ENCODE peak calls at places on chromosomes 16 and 17, in five cellular contexts. One of them, this sample, is unnamed. For H3K27me3, the result is how much of the 10 kb centered on the place peaks cover.

GRCh38 chr16:56972403-56972802 is 10.7 kb downstream of the CETP start:
- DNase-seq in left ventricle myocardium inferior: no peak
- DNase-seq in psoas muscle: peak
- DNase-seq in IMR-90: no peak
- DNase-seq in AG04450: no peak
- DNase-seq in this sample: no peak

GRCh38 chr16:24917891-24918290 is 72.1 kb downstream of the SLC5A11 start:
- DNase-seq in left ventricle myocardium inferior: no peak
- DNase-seq in psoas muscle: no peak
- DNase-seq in IMR-90: no peak
- DNase-seq in AG04450: no peak
- DNase-seq in this sample: no peak

GRCh38 chr16:228151-228855 is 946 bp downstream of the LUC7L start:
- DNase-seq in left ventricle myocardium inferior: no peak
- DNase-seq in psoas muscle: no peak
- DNase-seq in IMR-90: peak
- DNase-seq in AG04450: no peak
- DNase-seq in this sample: no peak

GRCh38 chr17:58005728-58006562 is 1.1 kb downstream of the SRSF1 start:
- DNase-seq in left ventricle myocardium inferior: no peak
- DNase-seq in psoas muscle: no peak
- DNase-seq in IMR-90: no peak
- DNase-seq in AG04450: no peak
- DNase-seq in this sample: no peak

GRCh38 chr17:68248199-68248825 is 469 bp downstream of the AMZ2 start:
- DNase-seq in left ventricle myocardium inferior: no peak
- DNase-seq in psoas muscle: no peak
- DNase-seq in IMR-90: peak
- DNase-seq in AG04450: no peak
- DNase-seq in this sample: no peak

GRCh38 chr17:38582069-38582468 is 23.7 kb downstream of the SRCIN1 start:
- DNase-seq in left ventricle myocardium inferior: no peak
- DNase-seq in psoas muscle: no peak
- DNase-seq in IMR-90: no peak
- DNase-seq in AG04450: no peak
- DNase-seq in this sample: no peak

GRCh38 chr17:75315541-75316243 is 26.5 kb upstream of the SLC25A19 start:
- DNase-seq in left ventricle myocardium inferior: no peak
- DNase-seq in psoas muscle: no peak
- DNase-seq in IMR-90: peak
- DNase-seq in AG04450: no peak
- DNase-seq in this sample: no peak

GRCh38 chr16:2207872-2208271 is 2.6 kb downstream of the MLST8 start:
- DNase-seq in left ventricle myocardium inferior: no peak
- DNase-seq in psoas muscle: no peak
- DNase-seq in IMR-90: no peak
- DNase-seq in AG04450: no peak
- DNase-seq in this sample: no peak

GRCh38 chr17:57641761-57642160 is 103.3 kb downstream of the CCDC182 start:
- DNase-seq in left ventricle myocardium inferior: no peak
- DNase-seq in psoas muscle: no peak
- DNase-seq in IMR-90: no peak
- DNase-seq in AG04450: no peak
- DNase-seq in this sample: no peak

GRCh38 chr16:33059206-33059605 is 134.8 kb upstream of the TP53TG3C start:
- DNase-seq in left ventricle myocardium inferior: no peak
- DNase-seq in psoas muscle: peak
- DNase-seq in IMR-90: no peak
- DNase-seq in AG04450: no peak
- DNase-seq in this sample: no peak

GRCh38 chr17:7838291-7839075 is 4.5 kb downstream of the KDM6B start:
- DNase-seq in left ventricle myocardium inferior: no peak
- DNase-seq in psoas muscle: peak
- DNase-seq in IMR-90: peak
- DNase-seq in AG04450: no peak
- DNase-seq in this sample: no peak

GRCh38 chr17:64692187-64692586 is 30.1 kb upstream of the SMURF2 start:
- DNase-seq in left ventricle myocardium inferior: no peak
- DNase-seq in psoas muscle: no peak
- DNase-seq in IMR-90: peak
- DNase-seq in AG04450: no peak
- DNase-seq in this sample: no peak

GRCh38 chr16:8859913-8860881 is 8.6 kb downstream of the CARHSP1 start:
- DNase-seq in left ventricle myocardium inferior: peak
- DNase-seq in psoas muscle: peak
- DNase-seq in IMR-90: peak
- DNase-seq in AG04450: no peak
- DNase-seq in this sample: no peak

GRCh38 chr17:80864751-80865150 is 126.9 kb upstream of the CHMP6 start:
- DNase-seq in left ventricle myocardium inferior: no peak
- DNase-seq in psoas muscle: no peak
- DNase-seq in IMR-90: no peak
- DNase-seq in AG04450: no peak
- DNase-seq in this sample: no peak

GRCh38 chr17:19398301-19399181 is 11.6 kb upstream of the MFAP4 start:
- DNase-seq in left ventricle myocardium inferior: peak
- DNase-seq in psoas muscle: peak
- DNase-seq in IMR-90: no peak
- DNase-seq in AG04450: no peak
- DNase-seq in this sample: no peak

GRCh38 chr17:62626719-62627218 is 701 bp upstream of the MRC2 start:
- DNase-seq in left ventricle myocardium inferior: peak
- DNase-seq in psoas muscle: peak
- DNase-seq in IMR-90: peak
- DNase-seq in AG04450: peak
- DNase-seq in this sample: no peak

GRCh38 chr17:42512733-42513251 is 23.2 kb upstream of the NAGLU start:
- DNase-seq in left ventricle myocardium inferior: no peak
- DNase-seq in psoas muscle: no peak
- DNase-seq in IMR-90: peak
- DNase-seq in AG04450: no peak
- DNase-seq in this sample: no peak

GRCh38 chr16:81519298-81520150 is 74.9 kb downstream of the CMIP start:
- DNase-seq in left ventricle myocardium inferior: no peak
- DNase-seq in psoas muscle: peak
- DNase-seq in IMR-90: no peak
- DNase-seq in AG04450: no peak
- DNase-seq in this sample: no peak

GRCh38 chr17:20721151-20721550 is 141.6 kb downstream of the CDRT15L2 start:
- DNase-seq in left ventricle myocardium inferior: no peak
- DNase-seq in psoas muscle: no peak
- DNase-seq in IMR-90: no peak
- DNase-seq in AG04450: no peak
- DNase-seq in this sample: no peak

GRCh38 chr17:72362466-72363335 is 241.9 kb downstream of the SOX9 start:
- DNase-seq in left ventricle myocardium inferior: no peak
- DNase-seq in psoas muscle: no peak
- DNase-seq in IMR-90: peak
- DNase-seq in AG04450: no peak
- DNase-seq in this sample: no peak

GRCh38 chr17:2688351-2689342 is 22.9 kb downstream of the CLUH start:
- DNase-seq in left ventricle myocardium inferior: peak
- DNase-seq in psoas muscle: peak
- DNase-seq in IMR-90: no peak
- DNase-seq in AG04450: no peak
- DNase-seq in this sample: no peak

GRCh38 chr16:89588413-89589109 is 13.0 kb downstream of the CPNE7 start:
- DNase-seq in left ventricle myocardium inferior: no peak
- DNase-seq in psoas muscle: no peak
- DNase-seq in IMR-90: no peak
- DNase-seq in AG04450: no peak
- DNase-seq in this sample: no peak

GRCh38 chr17:62778990-62779681 is 29.0 kb downstream of the MARCHF10 start:
- DNase-seq in left ventricle myocardium inferior: no peak
- DNase-seq in psoas muscle: no peak
- DNase-seq in IMR-90: peak
- DNase-seq in AG04450: peak
- DNase-seq in this sample: peak

GRCh38 chr16:68274441-68274840 is 10.1 kb downstream of the SLC7A6 start:
- DNase-seq in left ventricle myocardium inferior: no peak
- DNase-seq in psoas muscle: no peak
- DNase-seq in IMR-90: no peak
- DNase-seq in AG04450: no peak
- DNase-seq in this sample: no peak

GRCh38 chr17:79825580-79825921 is 13.7 kb downstream of the CBX4 start:
- DNase-seq in left ventricle myocardium inferior: no peak
- DNase-seq in psoas muscle: no peak
- DNase-seq in IMR-90: no peak
- DNase-seq in AG04450: no peak
- DNase-seq in this sample: no peak
- H3K27me3 ChIP-seq in left ventricle myocardium inferior: under half
- H3K27me3 ChIP-seq in psoas muscle: under half
- H3K27me3 ChIP-seq in IMR-90: under half
- H3K27me3 ChIP-seq in AG04450: under half
- H3K27me3 ChIP-seq in this sample: under half

GRCh38 chr17:28493467-28493866 is 12.7 kb upstream of the FOXN1 start:
- DNase-seq in left ventricle myocardium inferior: no peak
- DNase-seq in psoas muscle: no peak
- DNase-seq in IMR-90: peak
- DNase-seq in AG04450: peak
- DNase-seq in this sample: no peak

GRCh38 chr17:28491860-28492259 is 14.3 kb upstream of the FOXN1 start:
- DNase-seq in left ventricle myocardium inferior: no peak
- DNase-seq in psoas muscle: no peak
- DNase-seq in IMR-90: no peak
- DNase-seq in AG04450: no peak
- DNase-seq in this sample: no peak

GRCh38 chr17:28494445-28495188 is 11.5 kb upstream of the FOXN1 start:
- DNase-seq in left ventricle myocardium inferior: peak
- DNase-seq in psoas muscle: peak
- DNase-seq in IMR-90: peak
- DNase-seq in AG04450: peak
- DNase-seq in this sample: no peak

GRCh38 chr17:28491286-28491685 is 14.9 kb upstream of the FOXN1 start:
- DNase-seq in left ventricle myocardium inferior: no peak
- DNase-seq in psoas muscle: peak
- DNase-seq in IMR-90: no peak
- DNase-seq in AG04450: no peak
- DNase-seq in this sample: no peak

DNA sequence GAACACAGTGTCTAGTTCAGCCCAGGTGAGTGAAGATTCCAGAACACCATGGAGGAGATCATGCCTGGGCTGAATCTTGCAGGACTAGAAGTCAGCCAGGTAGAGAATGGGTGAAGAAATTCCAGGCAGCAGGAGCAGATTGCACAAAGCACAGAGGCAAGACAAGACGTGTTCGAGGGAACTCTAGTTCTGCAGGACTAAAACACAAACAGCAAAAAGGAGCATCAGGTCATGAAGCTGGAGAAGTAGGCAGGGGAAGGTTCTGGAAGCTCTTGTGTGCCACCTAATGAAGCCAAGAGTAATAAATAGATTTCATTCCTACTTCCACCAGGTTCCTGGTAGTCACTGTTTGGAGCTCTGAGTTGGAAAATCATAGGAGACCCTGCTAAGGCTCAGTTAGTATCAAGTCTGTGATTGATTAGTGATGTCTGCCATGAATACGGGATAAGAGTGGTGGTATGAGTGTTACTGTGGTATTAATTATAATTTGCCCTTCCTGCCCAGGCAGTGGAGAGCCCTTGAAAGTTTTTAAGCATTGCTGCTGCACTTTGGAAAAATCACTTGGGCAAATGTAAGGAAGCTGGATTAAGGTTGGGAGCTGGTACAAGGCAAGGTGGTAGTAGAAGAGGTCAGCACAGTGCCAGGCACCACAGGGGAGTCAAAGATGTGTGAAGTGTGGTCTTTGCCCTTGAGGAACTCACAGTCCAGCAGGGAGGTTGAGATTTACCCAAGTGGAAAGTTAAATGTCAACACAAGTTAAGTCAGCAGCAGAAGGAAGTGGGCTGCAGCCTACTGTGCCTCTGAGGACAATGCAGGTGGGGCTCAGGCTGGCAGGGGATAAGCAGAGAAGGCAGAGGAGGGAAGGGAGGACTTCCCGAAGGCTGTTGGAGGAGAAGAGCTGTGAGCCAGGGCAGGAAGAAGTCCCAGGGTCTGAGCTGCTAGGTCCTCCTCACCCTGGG is 13.5 kb upstream of the FOXN1 start:
- DNase-seq in left ventricle myocardium inferior: no peak
- DNase-seq in psoas muscle: no peak
- DNase-seq in IMR-90: no peak
- DNase-seq in AG04450: no peak
- DNase-seq in this sample: no peak
- TF ChIP-seq CTCF in left ventricle myocardium inferior: no peak
- TF ChIP-seq CTCF in psoas muscle: no peak
- TF ChIP-seq CTCF in IMR-90: no peak
- TF ChIP-seq CTCF in AG04450: no peak
- TF ChIP-seq CTCF in this sample: no peak

DNA sequence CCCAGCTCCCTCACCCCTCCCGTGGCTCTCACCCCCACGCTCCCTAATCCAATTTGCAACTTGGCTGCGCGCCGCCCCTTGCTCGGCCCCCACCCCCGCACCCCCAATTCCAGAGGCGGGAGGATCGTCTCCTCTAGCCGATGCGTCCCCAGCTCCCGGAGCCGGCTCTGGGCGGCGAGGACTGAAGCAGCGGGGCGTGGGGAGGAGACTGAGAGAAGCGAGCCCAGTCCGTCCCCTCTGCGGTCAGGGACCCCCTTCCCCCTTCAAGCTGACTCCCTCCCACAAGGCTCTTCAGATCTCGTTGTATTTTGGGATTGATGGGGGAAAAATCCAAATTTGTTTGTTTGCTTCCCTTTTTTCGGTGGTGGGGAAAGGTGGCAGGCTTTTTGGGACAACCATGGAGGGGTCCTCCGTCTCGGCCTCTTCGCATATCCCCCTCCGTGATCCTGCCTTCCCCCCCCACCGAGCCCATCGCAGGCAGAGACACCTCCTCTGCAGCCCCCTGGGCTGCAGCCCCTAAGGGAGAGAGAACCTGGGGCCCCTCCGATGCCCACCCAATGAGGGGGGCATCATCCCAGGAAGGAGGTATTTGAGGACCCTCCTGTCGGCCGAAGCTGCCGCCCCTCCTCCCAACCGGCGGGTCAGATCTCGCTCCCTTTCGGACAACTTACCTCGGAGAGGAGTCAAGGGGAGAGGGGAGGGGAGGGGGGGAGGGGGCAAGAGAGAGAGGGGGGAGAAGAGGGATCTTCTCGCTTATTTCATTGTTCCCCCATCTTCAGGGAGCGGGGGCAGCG is 466 bp downstream of the NEUROD2 start:
- DNase-seq in left ventricle myocardium inferior: no peak
- DNase-seq in psoas muscle: no peak
- DNase-seq in IMR-90: no peak
- DNase-seq in AG04450: no peak
- DNase-seq in this sample: no peak
- H3K27me3 ChIP-seq in left ventricle myocardium inferior: half or more
- H3K27me3 ChIP-seq in psoas muscle: half or more
- H3K27me3 ChIP-seq in IMR-90: half or more
- H3K27me3 ChIP-seq in AG04450: half or more
- H3K27me3 ChIP-seq in this sample: half or more

DNA sequence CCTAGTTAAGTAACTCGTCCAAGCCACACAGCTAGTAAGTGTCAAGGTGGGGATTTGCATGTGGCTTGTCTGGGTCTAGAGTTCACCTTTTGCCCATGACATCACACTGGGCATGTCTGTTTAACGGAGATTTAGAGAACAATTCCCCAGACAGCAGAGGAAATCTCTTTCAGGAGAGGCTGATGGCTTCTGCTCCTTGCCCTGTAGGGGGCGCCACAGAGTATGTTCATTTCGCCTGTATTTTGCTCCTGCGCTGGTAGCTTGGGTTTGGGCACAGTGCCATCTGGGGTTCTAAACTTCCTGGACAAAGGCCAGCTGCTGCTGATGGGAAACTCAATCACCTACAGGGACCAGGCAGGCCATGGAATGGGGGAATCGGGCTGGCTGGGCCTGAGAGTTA is 20.4 kb downstream of the OTOA start:
- DNase-seq in left ventricle myocardium inferior: no peak
- DNase-seq in psoas muscle: no peak
- DNase-seq in IMR-90: no peak
- DNase-seq in AG04450: no peak
- DNase-seq in this sample: no peak
- TF ChIP-seq CTCF in left ventricle myocardium inferior: peak
- TF ChIP-seq CTCF in psoas muscle: peak
- TF ChIP-seq CTCF in IMR-90: peak
- TF ChIP-seq CTCF in AG04450: peak
- TF ChIP-seq CTCF in this sample: peak

This sample was measured in BJ.